ENCODE peak calls at places on chromosomes 12 and 14, in seven cellular contexts. B is fibroblast of mammary gland; Q is AG04450; Y is ovary; W is lung; R is tibial artery; Z is CD4-positive, alpha-beta T cell. G is an unnamed sample.

GRCh38 chr12:131836714-131837397 is 8.7 kb downstream of the MMP17 start:
- DNase-seq in Y (peak; percentile 16), B (no peak), Z (no peak), Q (no peak), R (no peak), W (no peak), G (no peak)

GRCh38 chr12:108731105-108731865 is at the start of gene CORO1C:
- DNase-seq in Z (peak; percentile 92), W (peak; percentile 96), R (peak; percentile 99), B (peak; percentile 94), Y (peak; percentile 97), Q (peak; percentile 91), G (peak; percentile 99)

GRCh38 chr12:31867292-31867691 is 91.9 kb upstream of the RESF1 start:
- DNase-seq in Y (no peak), R (no peak), B (no peak), Q (no peak), Z (no peak), W (no peak), G (no peak)

GRCh38 chr14:78747809-78748208 is 577.6 kb downstream of the NRXN3 start:
- DNase-seq in Y (no peak), Z (no peak), B (no peak), R (no peak), Q (no peak), W (no peak), G (no peak)

GRCh38 chr12:114286145-114286544 is 119.8 kb downstream of the TBX5 start:
- DNase-seq in B (no peak), R (no peak), W (no peak), Q (no peak), Z (no peak), Y (no peak), G (no peak)

GRCh38 chr12:113208041-113208934 is 13.0 kb upstream of the TPCN1 start:
- DNase-seq in Z (peak; percentile 39), W (no peak), B (peak; percentile 64), Q (no peak), Y (no peak), R (no peak), G (no peak)

GRCh38 chr12:111993290-111994150 is 19.4 kb downstream of the TMEM116 start:
- DNase-seq in Z (peak; percentile 24), W (no peak), B (no peak), Y (no peak), R (no peak), Q (no peak), G (no peak)

GRCh38 chr14:88804035-88804434 is 11.3 kb upstream of the EML5 start:
- DNase-seq in Z (no peak), R (no peak), B (peak; percentile 22), Y (no peak), W (no peak), Q (no peak), G (no peak)

GRCh38 chr12:122308811-122309210 is 42.5 kb upstream of the VPS33A start:
- DNase-seq in Q (no peak), R (no peak), Z (no peak), W (no peak), B (peak; percentile 6), Y (no peak), G (no peak)

GRCh38 chr14:102539544-102540309 is 30.2 kb upstream of the ANKRD9 start:
- DNase-seq in Z (no peak), B (peak; percentile 71), W (no peak), Y (peak; percentile 66), R (no peak), Q (peak; percentile 10), G (no peak)

GRCh38 chr14:90818715-90819114 is 2.5 kb upstream of the TTC7B start:
- DNase-seq in Q (no peak), R (no peak), Y (no peak), B (no peak), Z (no peak), W (no peak), G (no peak)

GRCh38 chr14:90814806-90815566 is 1.2 kb downstream of the TTC7B start:
- DNase-seq in B (no peak), Q (no peak), R (no peak), Y (no peak), Z (no peak), W (no peak), G (no peak)

GRCh38 chr14:90815567-90815816 is 738 bp downstream of the TTC7B start:
- DNase-seq in Q (no peak), R (no peak), Y (no peak), B (no peak), Z (no peak), W (no peak), G (no peak)

GRCh38 chr14:90815817-90816662 is at the start of gene TTC7B:
- DNase-seq in Y (peak; percentile 69), Z (no peak), W (no peak), R (no peak), B (no peak), Q (no peak), G (no peak)

GRCh38 chr14:90816686-90817436 is 631 bp upstream of the TTC7B start:
- DNase-seq in Q (no peak), Z (no peak), Y (peak; percentile 50), W (no peak), B (no peak), R (no peak), G (no peak)
- TF ChIP-seq CTCF in Q (no peak), Z (no peak), Y (no peak), W (no peak), B (no peak), R (no peak), G (peak; percentile 14)

DNA sequence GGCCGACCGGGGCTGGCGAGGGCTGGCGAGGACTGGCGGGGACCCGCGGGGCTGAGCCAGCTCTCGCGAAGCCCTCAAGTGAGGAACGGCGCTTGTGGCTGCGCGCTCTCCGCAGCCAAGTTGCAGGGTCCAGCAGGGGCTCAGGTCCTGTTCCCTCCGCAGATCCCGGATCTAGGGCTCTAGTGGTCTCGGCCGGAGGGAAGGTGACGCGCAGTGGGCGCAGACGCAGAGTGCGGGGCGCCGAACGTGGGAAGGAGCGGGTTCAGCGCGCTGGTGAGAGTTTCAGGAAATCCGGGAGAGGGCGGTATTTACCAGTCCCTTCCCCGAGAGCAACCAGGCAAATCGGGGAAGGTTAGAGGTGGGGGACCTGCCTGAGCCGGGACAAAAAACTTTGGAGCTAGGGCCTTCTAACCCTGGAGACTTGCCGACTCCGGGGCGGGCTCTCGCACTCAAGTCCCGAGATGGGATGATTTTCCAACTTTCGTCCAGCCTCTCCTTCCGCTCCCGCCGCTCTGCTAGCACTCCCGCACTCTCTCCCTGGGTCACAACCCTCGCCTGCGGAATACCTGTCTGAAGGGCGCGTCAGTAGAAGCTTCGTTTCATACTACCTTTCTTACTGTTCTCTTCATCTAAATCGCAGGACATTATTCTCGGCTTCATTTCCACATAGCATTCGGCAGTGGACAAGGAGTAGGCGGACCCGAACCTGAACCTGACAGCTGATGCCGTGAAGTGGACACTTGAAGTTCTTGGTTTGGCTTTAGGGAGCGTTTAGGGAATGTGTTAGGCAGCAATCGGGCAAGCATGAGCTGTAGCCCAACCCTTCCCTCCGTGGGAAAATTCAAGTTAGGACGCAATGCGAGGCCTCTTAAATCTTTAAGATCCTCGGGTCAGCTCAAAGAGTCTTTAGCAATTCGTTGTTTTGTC is 13.6 kb upstream of the PAX9 start:
- DNase-seq in R (peak; percentile 67), Y (no peak), Q (no peak), W (no peak), Z (no peak), B (peak; percentile 47), G (no peak)
- TF ChIP-seq CTCF in R (peak; percentile 39), Y (no peak), Q (peak; percentile 56), W (no peak), Z (no peak), B (peak; percentile 50), G (peak; percentile 86)

GRCh38 chr12:77575376-77575775 is 255.3 kb upstream of the NAV3 start:
- DNase-seq in Y (no peak), W (no peak), Q (no peak), B (no peak), R (no peak), Z (no peak), G (no peak)

GRCh38 chr12:77571768-77572167 is 258.9 kb upstream of the NAV3 start:
- DNase-seq in B (no peak), Y (no peak), Q (no peak), W (no peak), Z (no peak), R (no peak), G (no peak)

GRCh38 chr12:77572371-77572770 is 258.3 kb upstream of the NAV3 start:
- DNase-seq in W (no peak), Z (no peak), Q (no peak), B (peak; percentile 49), Y (no peak), R (no peak), G (no peak)

GRCh38 chr12:77569876-77570275 is 260.8 kb upstream of the NAV3 start:
- DNase-seq in B (no peak), Z (no peak), W (no peak), R (no peak), Q (no peak), Y (no peak), G (no peak)

DNA sequence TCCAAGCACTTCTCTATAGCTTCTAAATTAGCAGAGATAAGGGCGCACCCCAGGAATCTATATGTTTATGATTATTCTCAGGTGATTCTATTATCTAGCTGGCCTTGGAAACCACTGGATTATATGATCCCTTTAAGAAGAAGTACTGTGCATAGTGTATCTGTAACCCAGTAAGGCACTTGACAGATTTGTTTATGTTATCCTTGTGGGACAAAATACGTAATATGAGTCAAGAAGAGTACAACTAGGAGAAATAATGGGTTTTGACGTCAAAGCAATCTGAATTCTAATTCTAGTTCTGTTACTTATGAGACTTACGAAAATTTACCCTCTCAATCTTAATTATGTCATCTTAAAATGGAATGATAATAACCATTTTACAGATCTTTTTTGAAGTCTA is 259.6 kb upstream of the NAV3 start:
- DNase-seq in R (no peak), Q (no peak), Z (no peak), Y (no peak), B (no peak), W (no peak), G (no peak)
- TF ChIP-seq CTCF in R (no peak), Q (no peak), Z (no peak), Y (no peak), B (no peak), W (no peak), G (no peak)

GRCh38 chr12:2447861-2448260 is 346.9 kb upstream of the FKBP4 start:
- DNase-seq in W (no peak), Y (no peak), Z (no peak), B (no peak), R (no peak), Q (no peak), G (no peak)

GRCh38 chr12:2443766-2444165 is 351.0 kb upstream of the FKBP4 start:
- DNase-seq in R (no peak), Y (no peak), B (peak; percentile 14), W (no peak), Z (no peak), Q (no peak), G (no peak)

GRCh38 chr12:2449586-2449985 is 345.2 kb upstream of the FKBP4 start:
- DNase-seq in W (no peak), B (no peak), Z (no peak), R (no peak), Q (no peak), Y (no peak), G (no peak)

GRCh38 chr12:2450553-2450952 is 344.2 kb upstream of the FKBP4 start:
- DNase-seq in R (no peak), W (no peak), B (no peak), Z (no peak), Q (no peak), Y (no peak), G (no peak)

DNA sequence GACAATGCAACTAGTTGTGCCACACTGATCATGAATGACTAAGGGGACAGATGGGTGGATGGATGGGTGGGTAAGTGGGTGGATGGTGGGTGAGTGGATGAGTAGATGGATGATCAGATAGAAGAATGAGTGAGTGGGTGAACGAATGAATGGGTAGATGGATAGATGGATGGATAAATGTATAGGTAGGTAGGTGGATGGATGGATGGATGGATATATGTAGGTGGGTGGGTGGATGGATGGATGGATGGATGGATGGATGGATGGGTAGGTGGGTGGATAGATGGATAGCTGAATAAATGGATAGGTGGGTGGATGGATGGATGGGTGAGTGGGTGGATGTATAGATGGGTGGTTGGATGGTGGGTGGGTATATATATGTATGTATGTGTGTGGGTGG is 348.8 kb upstream of the FKBP4 start:
- DNase-seq in W (no peak), Y (no peak), R (no peak), Z (no peak), Q (no peak), B (no peak), G (no peak)
- TF ChIP-seq CTCF in W (no peak), Y (no peak), R (no peak), Z (no peak), Q (no peak), B (no peak), G (no peak)

G was measured in osteocyte.